ENCODE peak calls at places on chromosome 3, in four cellular contexts. G, O, T and K are unnamed samples.
A peak's percentile ranks its signal among the peaks of the same experiment; 100 is the strongest.

GRCh38 chr3:128745742-128746141 is 19.8 kb downstream of the RAB7A start:
- DNase-seq in G (peak; percentile 26), O (no peak), T (no peak), K (peak; percentile 20)

GRCh38 chr3:195102609-195103467 is 168.1 kb downstream of the XXYLT1 start:
- DNase-seq in G (peak; percentile 82), O (no peak), T (no peak), K (no peak)

GRCh38 chr3:27802425-27802824 is 80.3 kb upstream of the EOMES start:
- DNase-seq in G (no peak), O (no peak), T (no peak), K (no peak)

GRCh38 chr3:63364495-63364894 is 86.4 kb downstream of the SYNPR start:
- DNase-seq in G (no peak), O (no peak), T (no peak), K (no peak)

GRCh38 chr3:43872301-43872700 is 181.6 kb downstream of the ABHD5 start:
- DNase-seq in G (peak; percentile 76), O (peak; percentile 67), T (no peak), K (no peak)

GRCh38 chr3:85589145-85589544 is 630.4 kb downstream of the CADM2 start:
- DNase-seq in G (no peak), O (no peak), T (no peak), K (no peak)

GRCh38 chr3:196872316-196872715 is 4.6 kb downstream of the SENP5 start:
- DNase-seq in G (no peak), O (no peak), T (no peak), K (no peak)

GRCh38 chr3:16329036-16329791 is 64.2 kb downstream of the OXNAD1 start:
- DNase-seq in G (no peak), O (no peak), T (no peak), K (no peak)

GRCh38 chr3:178385280-178385952 is 150.8 kb upstream of the KCNMB2 start:
- DNase-seq in G (peak; percentile 5), O (peak; percentile 52), T (no peak), K (peak; percentile 1)

GRCh38 chr3:198048445-198048844 is 88.4 kb downstream of the LMLN start:
- DNase-seq in G (no peak), O (no peak), T (no peak), K (no peak)

GRCh38 chr3:13519392-13519791 is 29.5 kb upstream of the FBLN2 start:
- DNase-seq in G (no peak), O (no peak), T (no peak), K (no peak)

GRCh38 chr3:28239108-28239507 is 2.3 kb upstream of the CMC1 start:
- DNase-seq in G (no peak), O (no peak), T (no peak), K (no peak)

GRCh38 chr3:194043516-194043915 is 92.4 kb upstream of the HES1 start:
- DNase-seq in G (no peak), O (no peak), T (no peak), K (no peak)

GRCh38 chr3:143865302-143865701 is 17.0 kb upstream of the SLC9A9 start:
- DNase-seq in G (no peak), O (no peak), T (no peak), K (no peak)

GRCh38 chr3:159322322-159322939 is 520.6 kb downstream of the MFSD1 start:
- DNase-seq in G (peak; percentile 40), O (peak; percentile 10), T (no peak), K (peak; percentile 7)

GRCh38 chr3:73018790-73019441 is 22.3 kb downstream of the PPP4R2 start:
- DNase-seq in G (no peak), O (no peak), T (no peak), K (no peak)

GRCh38 chr3:169627073-169627472 is 36.4 kb downstream of the MECOM start:
- DNase-seq in G (no peak), O (no peak), T (no peak), K (no peak)

GRCh38 chr3:69005071-69005816 is 8.2 kb downstream of the EOGT start:
- DNase-seq in G (no peak), O (no peak), T (no peak), K (no peak)

GRCh38 chr3:4845882-4846281 is 133.4 kb upstream of the BHLHE40 start:
- DNase-seq in G (no peak), O (no peak), T (peak; percentile 89), K (no peak)

GRCh38 chr3:46829699-46830208 is 33.5 kb downstream of the MYL3 start:
- DNase-seq in G (no peak), O (no peak), T (peak; percentile 32), K (no peak)

GRCh38 chr3:55615039-55615693 is 128.1 kb upstream of the WNT5A start:
- DNase-seq in G (no peak), O (no peak), T (no peak), K (no peak)

GRCh38 chr3:79729096-79729495 is 38.7 kb downstream of the ROBO1 start:
- DNase-seq in G (no peak), O (peak; percentile 39), T (no peak), K (no peak)

GRCh38 chr3:126677862-126678549 is 23.1 kb upstream of the TXNRD3 start:
- DNase-seq in G (no peak), O (no peak), T (no peak), K (no peak)

GRCh38 chr3:14543446-14543845 is 3.3 kb upstream of the GRIP2 start:
- DNase-seq in G (no peak), O (no peak), T (no peak), K (no peak)

GRCh38 chr3:50154476-50154839 is 666 bp upstream of the SEMA3F start:
- DNase-seq in G (no peak), O (peak; percentile 87), T (no peak), K (no peak)

GRCh38 chr3:147699175-147699838 is 290.1 kb downstream of the ZIC1 start:
- DNase-seq in G (no peak), O (no peak), T (no peak), K (no peak)

GRCh38 chr3:107756649-107757048 is 233.9 kb downstream of the BBX start:
- DNase-seq in G (no peak), O (no peak), T (no peak), K (no peak)

GRCh38 chr3:164174049-164174448 is 904.2 kb downstream of the SI start:
- DNase-seq in G (no peak), O (no peak), T (no peak), K (no peak)

GRCh38 chr3:195063596-195064193 is 207.3 kb downstream of the XXYLT1 start:
- DNase-seq in G (no peak), O (no peak), T (no peak), K (no peak)

GRCh38 chr3:111541911-111542483 is at the start of gene CD96:
- DNase-seq in G (no peak), O (no peak), T (no peak), K (no peak)

GRCh38 chr3:176840604-176841287 is 356.5 kb downstream of the TBL1XR1 start:
- DNase-seq in G (no peak), O (no peak), T (no peak), K (no peak)

GRCh38 chr3:171125010-171125409 is 98.5 kb upstream of the SLC2A2 start:
- DNase-seq in G (no peak), O (no peak), T (no peak), K (no peak)

GRCh38 chr3:23800731-23801130 is 5.0 kb upstream of the UBE2E1 start:
- DNase-seq in G (peak; percentile 41), O (peak; percentile 42), T (no peak), K (no peak)

GRCh38 chr3:14795996-14796395 is 22.8 kb upstream of the FGD5 start:
- DNase-seq in G (no peak), O (no peak), T (no peak), K (no peak)

DNA sequence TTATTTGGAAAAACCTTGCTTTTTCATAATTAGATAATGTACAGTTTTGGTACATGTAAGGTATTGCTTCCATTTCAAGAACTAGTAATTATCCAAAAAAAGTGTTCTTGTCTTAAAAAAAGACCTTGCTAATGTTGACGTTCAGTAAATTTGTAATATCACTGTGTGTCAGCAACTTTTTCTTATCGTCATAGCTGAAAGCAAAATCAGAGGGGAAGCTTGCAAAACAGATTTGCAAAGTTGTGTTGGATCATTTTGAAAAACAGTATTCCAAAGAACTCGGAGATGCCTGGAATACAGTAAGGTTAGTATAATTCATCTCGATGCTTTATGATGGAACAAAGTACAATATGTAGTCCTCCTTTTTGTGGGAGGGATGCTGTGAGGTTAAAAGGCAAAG is 1.4 kb downstream of the NSUN3 start:
- DNase-seq in G (no peak), O (no peak), T (no peak), K (no peak)
- TF ChIP-seq PBX3 in G (no peak), O (no peak), T (no peak), K (no peak)

DNA sequence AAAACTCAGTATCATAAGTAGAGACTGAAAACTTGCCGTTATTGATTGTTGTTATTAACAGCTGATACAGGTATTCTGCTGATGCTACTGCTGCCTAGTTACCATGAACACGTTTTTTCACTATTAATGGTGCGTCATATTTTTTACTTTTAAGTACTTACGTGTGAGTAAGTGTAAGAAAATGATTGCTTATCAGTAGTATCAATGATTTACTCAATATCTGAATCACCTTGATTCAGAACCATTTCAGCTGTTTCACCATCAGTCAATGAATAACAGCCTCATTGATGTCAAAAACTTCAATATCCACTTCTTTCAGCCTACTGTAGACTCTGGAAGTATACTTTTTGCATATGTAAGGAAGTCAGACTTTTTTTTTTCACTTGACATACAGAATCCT is 4.7 kb downstream of the CCR8 start:
- DNase-seq in G (no peak), O (no peak), T (no peak), K (no peak)
- TF ChIP-seq PBX3 in G (no peak), O (no peak), T (no peak), K (no peak)

GRCh38 chr3:11154036-11154952 is at the start of gene HRH1:
- DNase-seq in G (peak; percentile 31), O (peak; percentile 80), T (no peak), K (no peak)

GRCh38 chr3:11156026-11156410 is 1.7 kb downstream of the HRH1 start:
- DNase-seq in G (no peak), O (no peak), T (no peak), K (no peak)

GRCh38 chr3:11154953-11155325 is 646 bp downstream of the HRH1 start:
- DNase-seq in G (no peak), O (peak; percentile 63), T (no peak), K (no peak)

GRCh38 chr3:11157406-11157805 is 3.1 kb downstream of the HRH1 start:
- DNase-seq in G (no peak), O (no peak), T (no peak), K (no peak)

GRCh38 chr3:11155341-11156025 is 1.2 kb downstream of the HRH1 start:
- DNase-seq in G (peak; percentile 78), O (peak; percentile 86), T (no peak), K (peak; percentile 24)
- TF ChIP-seq PBX3 in G (no peak), O (peak; percentile 35), T (no peak), K (no peak)

GRCh38 chr3:138459619-138460535 is 25.5 kb downstream of the ESYT3 start:
- DNase-seq in G (no peak), O (no peak), T (no peak), K (no peak)

GRCh38 chr3:138460536-138461205 is 26.3 kb downstream of the ESYT3 start:
- DNase-seq in G (no peak), O (no peak), T (no peak), K (no peak)

GRCh38 chr3:138458774-138459499 is 24.5 kb downstream of the ESYT3 start:
- DNase-seq in G (no peak), O (no peak), T (no peak), K (no peak)

GRCh38 chr3:138461696-138462295 is 27.4 kb downstream of the ESYT3 start:
- DNase-seq in G (no peak), O (no peak), T (no peak), K (no peak)

DNA sequence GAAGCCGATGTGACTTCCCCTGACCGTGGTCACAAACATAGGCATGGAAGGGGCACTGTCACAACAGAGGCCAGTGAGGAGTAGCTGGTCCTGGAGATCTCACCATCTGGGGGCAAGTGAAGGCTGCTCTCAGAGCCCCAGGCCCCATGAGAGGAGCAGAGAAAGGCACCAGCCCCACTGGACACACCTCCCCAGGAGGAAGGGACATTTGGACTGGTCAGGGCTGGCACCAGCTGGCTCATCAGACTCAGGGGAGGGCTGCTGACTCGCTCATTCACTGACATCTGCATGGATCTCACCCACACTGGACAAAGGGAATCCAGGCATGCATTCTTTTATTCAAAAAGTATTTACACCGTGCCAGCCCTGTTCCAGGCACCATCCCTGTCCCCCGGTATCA is 26.8 kb downstream of the ESYT3 start:
- DNase-seq in G (no peak), O (no peak), T (no peak), K (no peak)
- TF ChIP-seq PBX3 in G (no peak), O (no peak), T (no peak), K (no peak)